ENCODE peak calls at places on chromosomes 4 and X, in four cellular contexts. X is NCI-H460, F is Caki2, O is adrenal gland. M is an unnamed sample.

GRCh38 chr4:172675232-172675631 is 493.4 kb upstream of the GALNT7 start:
- DNase-seq in O (no peak), F (no peak), X (no peak), M (no peak)

GRCh38 chr4:124202106-124202505 is 510.4 kb downstream of the ANKRD50 start:
- DNase-seq in O (peak), X (no peak), F (no peak), M (no peak)

GRCh38 chr4:87025614-87026041 is 90.8 kb downstream of the AFF1 start:
- DNase-seq in O (no peak), F (peak), X (no peak), M (no peak)

GRCh38 chrX:41184312-41184711 is 99.1 kb downstream of the USP9X start:
- DNase-seq in X (no peak), F (no peak), O (no peak), M (no peak)

GRCh38 chrX:137926090-137926489 is 360.2 kb downstream of the ZIC3 start:
- DNase-seq in X (no peak), O (no peak), F (peak), M (no peak)

GRCh38 chrX:136431625-136432024 is 56.1 kb upstream of the BRS3 start:
- DNase-seq in X (no peak), O (no peak), F (no peak), M (no peak)

GRCh38 chr4:22463179-22463578 is 52.7 kb downstream of the ADGRA3 start:
- DNase-seq in X (no peak), F (no peak), O (no peak), M (no peak)

GRCh38 chrX:13473666-13474516 is 95.5 kb upstream of the EGFL6 start:
- DNase-seq in O (no peak), X (no peak), F (no peak), M (no peak)

GRCh38 chrX:119709630-119710029 is 16.7 kb upstream of the SEPTIN6 start:
- DNase-seq in F (no peak), X (no peak), O (no peak), M (no peak)

GRCh38 chrX:71128915-71129765 is 10.7 kb downstream of the MED12 start:
- DNase-seq in X (peak), F (peak), O (peak), M (peak)

GRCh38 chr4:27123050-27123768 is 262.6 kb downstream of the STIM2 start:
- DNase-seq in O (no peak), X (no peak), F (no peak), M (no peak)

GRCh38 chr4:138113819-138114415 is 128.2 kb downstream of the SLC7A11 start:
- DNase-seq in F (no peak), X (no peak), O (no peak), M (no peak)

GRCh38 chr4:53152467-53152866 is 213.4 kb downstream of the SCFD2 start:
- DNase-seq in O (no peak), F (no peak), X (no peak), M (no peak)

GRCh38 chr4:6487466-6487865 is 15.1 kb upstream of the PPP2R2C start:
- DNase-seq in X (no peak), O (no peak), F (no peak), M (no peak)

GRCh38 chr4:11002961-11003360 is 318.4 kb upstream of the CLNK start:
- DNase-seq in F (no peak), O (no peak), X (no peak), M (no peak)

GRCh38 chrX:65679071-65679540 is 11.7 kb downstream of the MSN start:
- DNase-seq in X (peak), F (no peak), O (no peak), M (no peak)

GRCh38 chr4:40665844-40666243 is 36.2 kb upstream of the RBM47 start:
- DNase-seq in F (no peak), X (no peak), O (no peak), M (no peak)

GRCh38 chr4:8037150-8037769 is 97.6 kb upstream of the AFAP1 start:
- DNase-seq in O (no peak), F (no peak), X (no peak), M (no peak)